ENCODE peak calls at places on chromosome 13, in five cellular contexts. O, V, E, S and Q are unnamed samples.

GRCh38 chr13:95954266-95954665 is 98.9 kb downstream of the UGGT2 start:
- DNase-seq in O (no peak), V (no peak), E (no peak), S (no peak), Q (no peak)

GRCh38 chr13:90261343-90261742 is 1086.1 kb upstream of the MIR17HG start:
- DNase-seq in O (no peak), V (no peak), E (no peak), S (no peak), Q (no peak)

GRCh38 chr13:42740753-42741152 is 40.6 kb upstream of the FAM216B start:
- DNase-seq in O (no peak), V (no peak), E (peak), S (peak), Q (no peak)

GRCh38 chr13:37695200-37695599 is 96.6 kb upstream of the POSTN start:
- DNase-seq in O (no peak), V (no peak), E (no peak), S (no peak), Q (no peak)

GRCh38 chr13:95620498-95621140 is 23.9 kb downstream of the DZIP1 start:
- DNase-seq in O (no peak), V (no peak), E (no peak), S (no peak), Q (no peak)

GRCh38 chr13:50306096-50306495 is 290.9 kb downstream of the KCNRG start:
- DNase-seq in O (no peak), V (no peak), E (no peak), S (no peak), Q (no peak)

GRCh38 chr13:21753117-21753729 is 82.3 kb downstream of the FGF9 start:
- DNase-seq in O (no peak), V (no peak), E (no peak), S (no peak), Q (no peak)

GRCh38 chr13:99431927-99432636 is 69.2 kb upstream of the TM9SF2 start:
- DNase-seq in O (no peak), V (no peak), E (no peak), S (no peak), Q (peak)

GRCh38 chr13:28031220-28031903 is 42.9 kb upstream of the URAD start:
- DNase-seq in O (no peak), V (no peak), E (no peak), S (no peak), Q (peak)

GRCh38 chr13:74134777-74135305 is 637 bp upstream of the KLF12 start:
- DNase-seq in O (no peak), V (no peak), E (peak), S (peak), Q (peak)

GRCh38 chr13:30898721-30899188 is 7.3 kb upstream of the MEDAG start:
- DNase-seq in O (peak), V (peak), E (peak), S (no peak), Q (no peak)

GRCh38 chr13:73656863-73657262 is 477.3 kb downstream of the KLF12 start:
- DNase-seq in O (no peak), V (no peak), E (no peak), S (no peak), Q (no peak)

GRCh38 chr13:36329355-36329754 is 16.8 kb downstream of the SPART start:
- DNase-seq in O (no peak), V (no peak), E (no peak), S (no peak), Q (no peak)

GRCh38 chr13:77029436-77029835 is 2.5 kb upstream of the FBXL3 start:
- DNase-seq in O (no peak), V (no peak), E (no peak), S (no peak), Q (no peak)

GRCh38 chr13:77026255-77026782 is 640 bp downstream of the FBXL3 start:
- DNase-seq in O (no peak), V (no peak), E (peak), S (peak), Q (peak)

GRCh38 chr13:77031869-77032268 is 4.9 kb upstream of the FBXL3 start:
- DNase-seq in O (no peak), V (no peak), E (no peak), S (no peak), Q (no peak)

GRCh38 chr13:77026783-77027621 is at the start of gene FBXL3:
- DNase-seq in O (peak), V (peak), E (peak), S (peak), Q (peak)

DNA sequence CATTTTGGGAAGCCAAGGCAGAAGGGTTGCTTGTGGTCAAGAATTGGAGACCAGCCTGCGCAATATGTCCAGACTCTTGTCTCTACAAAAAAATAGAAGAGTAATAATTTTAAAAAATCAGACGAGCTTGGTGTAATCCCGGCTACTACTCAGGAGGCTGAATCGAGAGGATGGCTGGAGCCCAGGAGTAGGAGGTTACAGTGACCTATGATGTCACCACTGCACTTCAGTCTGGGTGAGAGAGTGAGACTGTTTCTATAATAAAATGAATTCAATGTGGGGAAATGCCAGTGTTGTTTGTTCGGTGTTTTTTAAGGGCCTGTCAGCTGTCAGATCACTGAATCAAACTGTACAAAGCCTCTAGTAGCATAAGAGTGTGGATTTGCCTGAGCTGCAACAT is 1.2 kb upstream of the FBXL3 start:
- DNase-seq in O (no peak), V (no peak), E (no peak), S (no peak), Q (no peak)
- H3K4me3 ChIP-seq in O (peak), V (peak), E (peak), S (no peak), Q (no peak)

GRCh38 chr13:105139380-105140285 is 1395.8 kb downstream of the EFNB2 start:
- DNase-seq in O (no peak), V (no peak), E (peak), S (no peak), Q (peak)
- TF ChIP-seq CTCF in O (peak), V (peak), E (no peak), S (no peak), Q (peak)

GRCh38 chr13:24356270-24356669 is 46.9 kb downstream of the C1QTNF9 start:
- DNase-seq in O (no peak), V (no peak), E (no peak), S (no peak), Q (no peak)
- H3K4me3 ChIP-seq in O (no peak), V (no peak), E (no peak), S (no peak), Q (no peak)

GRCh38 chr13:91304740-91305139 is 42.7 kb upstream of the MIR17HG start:
- DNase-seq in O (no peak), V (no peak), E (no peak), S (no peak), Q (no peak)

GRCh38 chr13:91311491-91311890 is 36.0 kb upstream of the MIR17HG start:
- DNase-seq in O (no peak), V (no peak), E (no peak), S (no peak), Q (no peak)

GRCh38 chr13:91307887-91308286 is 39.6 kb upstream of the MIR17HG start:
- DNase-seq in O (no peak), V (no peak), E (no peak), S (no peak), Q (no peak)

GRCh38 chr13:91305652-91306051 is 41.8 kb upstream of the MIR17HG start:
- DNase-seq in O (no peak), V (no peak), E (no peak), S (no peak), Q (no peak)

DNA sequence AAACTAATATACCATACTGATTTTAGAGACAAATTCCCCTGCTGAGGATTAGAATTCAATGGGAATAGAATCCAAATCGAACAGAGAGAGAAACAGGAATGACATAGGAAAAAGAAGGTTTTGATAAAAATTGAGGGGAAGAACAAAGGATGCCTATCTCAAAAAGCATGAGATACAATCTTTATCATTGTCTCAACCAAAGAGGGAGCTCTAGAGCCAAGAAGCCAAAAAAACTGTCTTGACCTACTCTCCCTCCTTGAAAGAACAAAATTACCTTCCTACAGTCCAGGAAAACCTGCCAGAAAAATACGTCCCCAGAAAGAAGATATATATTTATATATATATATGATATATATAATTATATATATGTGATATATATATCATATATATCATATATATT is 39.2 kb upstream of the MIR17HG start:
- DNase-seq in O (no peak), V (no peak), E (no peak), S (no peak), Q (peak)
- TF ChIP-seq CTCF in O (no peak), V (peak), E (no peak), S (no peak), Q (peak)

GRCh38 chr13:111975539-111976473 is 91.1 kb upstream of the SOX1 start:
- DNase-seq in O (no peak), V (no peak), E (no peak), S (no peak), Q (no peak)

GRCh38 chr13:111970501-111971155 is 96.3 kb upstream of the SOX1 start:
- DNase-seq in O (no peak), V (no peak), E (no peak), S (no peak), Q (no peak)

GRCh38 chr13:111974065-111974640 is 92.8 kb upstream of the SOX1 start:
- DNase-seq in O (no peak), V (no peak), E (no peak), S (no peak), Q (no peak)

GRCh38 chr13:111972261-111972780 is 94.6 kb upstream of the SOX1 start:
- DNase-seq in O (no peak), V (no peak), E (no peak), S (no peak), Q (no peak)

GRCh38 chr13:111973186-111974064 is 93.5 kb upstream of the SOX1 start:
- DNase-seq in O (no peak), V (no peak), E (no peak), S (no peak), Q (no peak)
- H3K4me3 ChIP-seq in O (no peak), V (no peak), E (no peak), S (no peak), Q (no peak)

DNA sequence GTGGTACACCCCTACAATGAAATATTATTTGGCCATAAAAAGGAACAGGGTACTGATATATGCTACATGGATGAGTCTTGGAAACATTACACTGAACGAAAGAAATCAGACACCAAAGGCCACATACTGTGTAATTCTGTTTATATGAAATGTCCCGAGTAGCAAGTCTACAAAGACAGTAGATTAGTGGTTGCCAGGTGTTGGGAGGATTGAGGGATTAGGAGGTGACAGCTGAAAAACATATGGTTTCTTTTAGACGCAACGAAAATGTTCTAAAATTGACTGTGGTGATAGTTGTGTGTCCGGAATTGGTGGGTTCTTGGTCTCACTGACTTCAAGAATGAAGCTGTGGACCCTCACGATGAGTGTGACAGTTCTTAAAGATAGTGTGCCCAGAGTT is 35.1 kb downstream of the IL17D start:
- DNase-seq in O (no peak), V (no peak), E (no peak), S (no peak), Q (no peak)
- TF ChIP-seq CTCF in O (no peak), V (no peak), E (no peak), S (no peak), Q (no peak)

DNA sequence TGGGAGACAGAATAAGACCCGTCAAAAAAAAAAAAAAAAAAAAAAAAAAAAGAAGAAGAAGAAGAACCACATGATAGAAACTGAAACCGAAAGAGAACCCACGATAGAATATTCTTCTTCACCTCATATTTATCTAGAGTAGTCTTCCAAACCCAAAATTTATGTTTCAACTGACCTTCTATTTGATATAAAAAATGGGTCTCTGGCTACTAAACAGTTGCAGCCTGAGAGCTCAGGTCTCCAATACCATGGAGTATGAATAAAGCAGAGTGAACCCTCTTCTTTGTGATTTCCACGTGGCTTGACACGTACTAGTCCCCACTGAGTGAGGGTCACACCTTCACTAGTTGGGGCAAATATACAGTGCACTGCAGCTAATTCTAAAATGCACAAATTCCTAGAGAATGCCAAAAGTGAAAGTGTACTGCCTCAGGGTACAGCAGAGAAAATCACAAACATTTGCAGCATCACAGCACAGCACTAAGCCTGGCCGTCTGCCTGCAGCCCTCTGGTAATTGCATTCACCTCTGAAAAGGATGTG is 30.8 kb upstream of the RFC3 start:
- DNase-seq in O (no peak), V (no peak), E (no peak), S (no peak), Q (peak)
- H3K4me3 ChIP-seq in O (peak), V (peak), E (peak), S (peak), Q (peak)

DNA sequence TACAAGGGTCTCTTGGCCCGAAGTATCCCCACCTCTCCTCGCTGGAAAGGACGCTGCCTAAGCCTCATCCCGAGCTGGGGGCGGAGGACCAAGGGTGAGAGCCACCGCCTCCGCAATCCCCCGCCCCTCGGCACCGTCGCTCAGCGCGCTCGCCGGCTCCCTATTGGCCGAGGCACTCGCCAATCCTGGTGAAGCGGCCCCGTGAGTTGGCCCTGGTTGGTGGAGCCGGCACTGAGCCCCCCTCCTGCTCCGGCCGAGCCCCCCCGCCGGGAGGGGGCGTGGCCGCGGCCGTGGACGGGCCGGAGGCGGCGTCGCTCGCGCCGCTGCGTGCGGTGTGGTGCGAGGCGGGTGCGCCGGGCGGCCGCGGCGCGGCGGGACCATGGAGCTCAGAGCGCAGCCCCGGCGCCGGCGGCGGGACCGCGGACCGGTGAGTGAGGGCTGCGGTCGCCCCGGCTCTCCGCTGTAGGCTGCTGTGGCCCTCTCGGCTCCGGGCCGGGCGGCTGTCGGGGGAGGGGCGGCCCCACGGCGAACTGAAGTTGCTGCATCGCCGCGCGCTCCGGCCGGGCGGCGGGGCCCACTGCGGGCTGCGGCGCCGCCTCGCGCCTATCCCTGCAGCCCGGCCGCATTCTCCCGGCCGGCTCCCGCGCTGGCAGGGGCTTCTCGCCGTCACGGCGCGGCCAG is at the start of gene WASF3:
- DNase-seq in O (peak), V (peak), E (peak), S (peak), Q (peak)
- TF ChIP-seq CTCF in O (no peak), V (no peak), E (no peak), S (no peak), Q (no peak)

GRCh38 chr13:101783554-101783953 is 331.1 kb downstream of the ITGBL1 start:
- DNase-seq in O (no peak), V (no peak), E (no peak), S (no peak), Q (no peak)
- H3K4me3 ChIP-seq in O (no peak), V (no peak), E (no peak), S (no peak), Q (no peak)

GRCh38 chr13:52159159-52159982 is at the start of gene NEK3:
- DNase-seq in O (no peak), V (peak), E (peak), S (peak), Q (peak)

GRCh38 chr13:52162279-52163101 is 3.1 kb upstream of the NEK3 start:
- DNase-seq in O (no peak), V (no peak), E (no peak), S (no peak), Q (no peak)

GRCh38 chr13:52158629-52159158 is 703 bp downstream of the NEK3 start:
- DNase-seq in O (no peak), V (no peak), E (peak), S (no peak), Q (peak)

GRCh38 chr13:52161193-52161646 is 1.8 kb upstream of the NEK3 start:
- DNase-seq in O (no peak), V (no peak), E (no peak), S (no peak), Q (no peak)

DNA sequence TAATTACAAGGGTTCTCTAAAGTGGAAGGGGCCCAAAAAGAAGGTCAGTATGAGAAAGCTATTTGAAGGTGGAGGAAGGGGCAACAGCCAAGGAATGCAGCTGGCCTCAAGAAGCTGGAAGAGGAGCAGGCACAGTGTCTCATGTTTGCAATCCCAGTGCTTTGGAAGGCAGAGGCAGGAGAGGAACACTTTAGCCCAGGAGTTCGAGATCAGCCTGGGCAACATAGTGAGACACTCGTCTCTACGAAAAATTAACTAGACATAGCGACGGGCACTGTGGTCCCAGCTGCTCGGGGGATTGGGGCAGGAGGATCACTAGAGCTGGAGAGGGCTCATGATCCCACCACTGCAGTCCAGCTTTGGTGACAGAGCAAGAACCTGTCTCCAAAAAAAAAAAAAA is 656 bp upstream of the NEK3 start:
- DNase-seq in O (no peak), V (no peak), E (no peak), S (no peak), Q (no peak)
- TF ChIP-seq CTCF in O (no peak), V (no peak), E (no peak), S (no peak), Q (no peak)